ENCODE peak calls at places on chromosomes 12 and 14, in ten cellular contexts. P, K, L, T, G, F, C, E, W and H are unnamed samples. For H3K4me1 and H3K9me3, the result is how much of the 10 kb centered on the place peaks cover.

GRCh38 chr12:127052491-127053232 is 1214.3 kb upstream of the TMEM132C start:
- DNase-seq in G (no peak), T (no peak), E (peak), W (peak), P (no peak), F (no peak), L (no peak), K (no peak), C (no peak), H (no peak)

GRCh38 chr14:100408350-100409015 is 85.3 kb downstream of the SLC25A47 start:
- DNase-seq in L (no peak), W (peak), E (peak), C (no peak), T (no peak), G (no peak), F (no peak), K (no peak), P (peak), H (no peak)

GRCh38 chr12:108784270-108784669 is 53.0 kb upstream of the CORO1C start:
- DNase-seq in F (no peak), W (no peak), G (no peak), L (no peak), K (no peak), P (no peak), T (no peak), E (no peak), C (no peak), H (no peak)

GRCh38 chr12:6863586-6864321 is 3.6 kb upstream of the TPI1 start:
- DNase-seq in T (no peak), P (no peak), G (no peak), L (no peak), K (no peak), W (no peak), F (no peak), E (peak), C (no peak), H (peak)

GRCh38 chr12:4269279-4269991 is 4.1 kb upstream of the CCND2 start:
- DNase-seq in E (peak), W (peak), G (peak), C (peak), F (no peak), T (peak), L (peak), P (peak), K (peak), H (peak)

GRCh38 chr14:49582211-49582977 is 3.8 kb downstream of the RPS29 start:
- DNase-seq in C (no peak), L (no peak), T (no peak), G (no peak), K (no peak), P (no peak), F (no peak), W (no peak), E (no peak), H (no peak)

GRCh38 chr14:103280278-103280917 is 53.6 kb upstream of the EIF5 start:
- DNase-seq in K (no peak), T (no peak), L (no peak), W (no peak), F (no peak), C (no peak), G (no peak), E (no peak), P (peak), H (no peak)

GRCh38 chr14:26860111-26860510 is 262.3 kb upstream of the NOVA1 start:
- DNase-seq in C (no peak), F (no peak), T (no peak), P (no peak), G (no peak), L (no peak), W (no peak), K (no peak), E (no peak), H (no peak)

GRCh38 chr12:118979763-118980406 is 1.5 kb upstream of the SRRM4 start:
- DNase-seq in K (no peak), T (peak), G (no peak), C (no peak), L (no peak), W (peak), E (peak), P (peak), F (no peak), H (peak)

DNA sequence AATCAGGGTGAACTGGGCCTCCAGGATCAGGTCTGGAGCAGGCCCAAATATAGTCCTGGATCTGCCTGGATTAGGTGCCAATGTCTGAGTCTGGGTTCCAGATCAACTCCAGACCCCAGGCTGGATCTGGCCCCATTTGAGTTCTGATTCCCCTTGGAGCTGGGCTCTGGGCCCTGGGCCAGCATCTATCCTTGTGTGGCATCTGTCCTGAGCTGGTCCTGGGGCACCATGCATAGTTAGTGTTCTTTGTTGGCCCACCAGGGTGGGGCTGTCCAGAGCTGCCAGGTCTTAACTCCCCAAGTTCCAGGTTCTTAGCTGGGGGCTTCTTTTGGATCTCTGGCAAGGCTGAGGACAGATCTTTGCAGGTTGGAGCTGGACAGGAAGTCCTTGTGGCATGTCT is 11.0 kb upstream of the ZNF385A start:
- DNase-seq in W (no peak), L (no peak), E (no peak), F (no peak), P (no peak), T (no peak), C (no peak), G (no peak), K (no peak), H (no peak)
- H3K4me1 ChIP-seq in W (under half), L (under half), E (under half), F (under half), P (under half), T (under half), C (under half), G (under half), K (under half), H (under half)

DNA sequence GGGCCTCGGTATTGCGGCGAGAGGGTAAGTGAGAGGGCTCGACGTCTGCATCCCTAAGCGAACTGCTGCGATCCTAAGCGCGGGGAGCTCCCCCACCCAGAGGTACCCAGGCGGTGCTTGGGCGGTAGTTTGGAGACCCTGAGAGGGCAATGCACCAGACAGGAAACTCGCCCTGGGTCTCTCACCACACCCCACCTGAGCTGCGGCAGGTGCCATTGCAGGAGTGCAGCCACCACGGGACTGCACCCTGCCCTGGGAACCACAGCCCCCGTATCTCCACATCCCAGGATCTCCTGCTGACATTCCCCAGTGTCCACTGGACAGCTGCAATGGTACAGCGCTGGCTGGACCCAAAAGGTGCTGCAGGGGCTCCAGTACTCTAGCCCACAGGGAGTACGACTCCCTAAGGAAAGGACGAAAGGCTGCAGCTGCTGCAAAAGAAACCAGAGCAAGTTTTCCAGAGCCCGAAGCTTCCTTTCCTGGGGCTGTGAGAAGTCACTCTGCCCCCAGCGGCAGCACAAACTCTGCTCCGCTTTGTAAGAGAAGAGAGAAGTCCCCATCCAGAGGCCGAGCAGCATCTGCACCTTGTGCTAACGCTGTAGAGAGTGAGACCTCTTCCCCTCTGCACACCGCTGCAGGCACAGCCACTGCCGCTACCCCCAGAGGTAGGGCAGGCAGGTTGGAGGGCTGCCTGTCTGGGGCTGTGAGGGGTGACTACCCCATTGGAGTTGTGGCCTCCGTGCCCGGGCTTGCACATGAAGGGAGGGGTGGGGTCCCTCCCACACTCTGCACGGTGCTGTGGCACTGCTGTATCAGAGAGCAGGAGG is 31.1 kb upstream of the MON2 start:
- DNase-seq in F (no peak), T (peak), P (peak), C (peak), E (peak), G (peak), K (peak), W (peak), L (peak), H (peak)
- TF ChIP-seq CTCF in F (peak), T (peak), P (peak), C (peak), E (peak), G (peak), K (peak), W (peak), L (no peak), H (no peak)

GRCh38 chr12:17759982-17760381 is 330.0 kb downstream of the RERGL start:
- DNase-seq in K (no peak), E (no peak), L (no peak), G (no peak), W (no peak), T (no peak), C (no peak), F (no peak), P (no peak), H (no peak)

GRCh38 chr12:17763365-17763764 is 326.6 kb downstream of the RERGL start:
- DNase-seq in C (no peak), G (no peak), T (no peak), F (no peak), K (no peak), P (no peak), L (no peak), E (no peak), W (no peak), H (no peak)
- H3K9me3 ChIP-seq in C (under half), G (under half), T (under half), F (under half), K (under half), P (under half), L (under half), E (under half), W (under half), H (under half)

GRCh38 chr12:124490584-124491305 is 76.7 kb downstream of the NCOR2 start:
- DNase-seq in T (peak), L (no peak), P (peak), G (peak), C (no peak), F (no peak), K (peak), W (no peak), E (no peak), H (no peak)

GRCh38 chr12:124489915-124490583 is 77.4 kb downstream of the NCOR2 start:
- DNase-seq in G (no peak), W (no peak), K (no peak), C (no peak), E (no peak), P (no peak), L (no peak), T (no peak), F (no peak), H (no peak)

GRCh38 chr12:124492879-124493808 is 74.3 kb downstream of the NCOR2 start:
- DNase-seq in P (no peak), L (no peak), G (no peak), W (no peak), F (no peak), E (no peak), C (no peak), K (no peak), T (no peak), H (no peak)

GRCh38 chr12:124491310-124491709 is 76.1 kb downstream of the NCOR2 start:
- DNase-seq in W (no peak), K (no peak), E (no peak), T (no peak), F (no peak), P (no peak), C (no peak), L (no peak), G (no peak), H (no peak)

GRCh38 chr12:124491856-124492420 is 75.5 kb downstream of the NCOR2 start:
- DNase-seq in F (no peak), K (no peak), E (no peak), C (no peak), T (no peak), W (no peak), L (no peak), G (no peak), P (no peak), H (no peak)
- H3K4me1 ChIP-seq in F (under half), K (half or more), E (under half), C (under half), T (under half), W (under half), L (under half), G (half or more), P (half or more), H (under half)

DNA sequence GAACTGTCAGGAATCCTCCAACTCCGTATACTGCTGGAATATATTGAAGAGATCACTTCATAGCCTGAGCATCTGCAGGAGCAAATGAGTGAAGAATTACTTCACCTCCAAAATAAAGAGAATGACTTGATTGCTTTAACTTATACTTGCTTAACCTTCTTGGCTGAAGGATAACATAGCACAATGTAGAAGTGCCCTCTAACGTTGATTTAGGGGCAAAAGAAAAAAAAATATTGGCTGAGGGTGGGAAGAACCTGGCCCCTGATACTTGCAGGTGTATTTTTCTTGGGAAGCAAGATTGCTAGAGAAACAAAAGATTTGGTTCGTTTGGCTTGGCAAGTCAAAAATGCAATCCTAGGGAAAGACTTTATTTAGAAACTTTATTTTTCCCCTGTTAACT is 272.7 kb upstream of the FAR2 start:
- DNase-seq in G (no peak), P (no peak), E (no peak), W (no peak), F (no peak), K (no peak), L (no peak), T (no peak), C (no peak), H (no peak)
- TF ChIP-seq CTCF in G (no peak), P (peak), E (no peak), W (no peak), F (no peak), K (no peak), L (no peak), T (no peak), C (no peak), H (no peak)

GRCh38 chr12:34603382-34604035 is 581.2 kb downstream of the ALG10 start:
- DNase-seq in K (no peak), T (no peak), P (no peak), E (no peak), C (no peak), G (no peak), F (no peak), L (no peak), W (no peak), H (no peak)
- H3K9me3 ChIP-seq in K (half or more), T (under half), P (under half), E (under half), C (under half), G (under half), F (half or more), L (under half), W (under half), H (half or more)

GRCh38 chr12:62263956-62264355 is 3.8 kb downstream of the USP15 start:
- DNase-seq in F (no peak), E (no peak), G (no peak), C (no peak), T (no peak), P (no peak), W (no peak), L (no peak), K (no peak), H (no peak)
- H3K4me1 ChIP-seq in F (half or more), E (under half), G (half or more), C (under half), T (under half), P (under half), W (under half), L (under half), K (half or more), H (under half)